ENCODE peak calls at places on chromosome 4, in ten cellular contexts. B is colonic mucosa, C is kidney epithelial cell, A is gastrocnemius medialis, P is endodermal cell, K is body of pancreas, L is uterus, Z is fibroblast of lung, H is lung, S is cardiac muscle cell. I is an unnamed sample. For H3K27me3, the result is how much of the 10 kb centered on the place peaks cover.

GRCh38 chr4:7929530-7929951 is 10.1 kb downstream of the AFAP1 start:
- DNase-seq in Z (no peak), K (peak), S (no peak), H (peak), P (peak), C (no peak), L (no peak), B (peak), A (no peak), I (peak)

GRCh38 chr4:86896596-86896995 is 4.4 kb upstream of the C4orf36 start:
- DNase-seq in P (no peak), H (no peak), S (peak), K (no peak), C (no peak), B (no peak), Z (peak), L (no peak), A (no peak), I (no peak)

GRCh38 chr4:141534985-141535384 is 101.4 kb upstream of the IL15 start:
- DNase-seq in H (no peak), C (no peak), L (no peak), K (no peak), P (no peak), A (no peak), Z (no peak), B (no peak), S (no peak), I (no peak)

GRCh38 chr4:147736458-147736857 is 4.6 kb downstream of the ARHGAP10 start:
- DNase-seq in H (no peak), K (no peak), B (no peak), L (no peak), S (peak), P (no peak), Z (peak), A (no peak), C (peak), I (no peak)

GRCh38 chr4:39730067-39730466 is 32.1 kb downstream of the UBE2K start:
- DNase-seq in C (no peak), K (no peak), H (peak), P (no peak), L (no peak), B (no peak), S (peak), A (no peak), Z (no peak), I (no peak)

GRCh38 chr4:77152421-77152820 is 4.6 kb upstream of the CCNG2 start:
- DNase-seq in H (no peak), P (peak), S (no peak), K (peak), L (no peak), C (no peak), B (no peak), Z (peak), A (no peak), I (no peak)

GRCh38 chr4:158807696-158808095 is 38.9 kb downstream of the FNIP2 start:
- DNase-seq in K (no peak), L (no peak), C (no peak), A (no peak), B (no peak), S (no peak), Z (no peak), P (no peak), H (no peak), I (no peak)

GRCh38 chr4:11505225-11505971 is 76.7 kb upstream of the HS3ST1 start:
- DNase-seq in Z (no peak), H (no peak), A (no peak), P (no peak), K (peak), L (no peak), B (peak), S (peak), C (peak), I (no peak)

GRCh38 chr4:79050521-79050880 is 111.3 kb upstream of the PAQR3 start:
- DNase-seq in L (no peak), A (no peak), P (peak), Z (no peak), K (peak), B (peak), C (no peak), H (no peak), S (no peak), I (no peak)

GRCh38 chr4:168480991-168481588 is 798 bp upstream of the DDX60L start:
- DNase-seq in K (peak), Z (peak), A (no peak), S (peak), C (no peak), B (peak), H (no peak), P (no peak), L (no peak), I (no peak)

GRCh38 chr4:154018659-154019058 is 229.8 kb upstream of the SFRP2 start:
- DNase-seq in L (no peak), Z (no peak), P (peak), A (no peak), K (no peak), C (no peak), H (no peak), S (no peak), B (no peak), I (no peak)

GRCh38 chr4:6561706-6562371 is 13.2 kb upstream of the MAN2B2 start:
- DNase-seq in Z (peak), C (no peak), A (no peak), B (no peak), H (no peak), L (no peak), K (no peak), S (no peak), P (peak), I (no peak)

GRCh38 chr4:170476351-170476750 is 386.6 kb upstream of the AADAT start:
- DNase-seq in A (no peak), S (no peak), L (no peak), C (no peak), P (no peak), H (no peak), Z (no peak), B (no peak), K (no peak), I (no peak)

GRCh38 chr4:127997534-127998388 is 32.6 kb downstream of the ABHD18 start:
- DNase-seq in A (no peak), S (peak), P (no peak), C (no peak), K (peak), H (no peak), Z (peak), B (no peak), L (no peak), I (no peak)

GRCh38 chr4:19983072-19983471 is 268.6 kb upstream of the SLIT2 start:
- DNase-seq in H (no peak), L (no peak), B (no peak), P (no peak), K (no peak), C (no peak), Z (peak), A (no peak), S (peak), I (no peak)

GRCh38 chr4:143616771-143617170 is 83.7 kb downstream of the FREM3 start:
- DNase-seq in K (no peak), H (no peak), A (no peak), C (peak), P (no peak), B (no peak), Z (peak), L (no peak), S (peak), I (no peak)

GRCh38 chr4:170391066-170391754 is 301.5 kb upstream of the AADAT start:
- DNase-seq in A (no peak), L (no peak), C (peak), P (no peak), Z (no peak), H (no peak), K (no peak), S (no peak), B (no peak), I (no peak)

GRCh38 chr4:158094413-158095110 is 78.3 kb downstream of the GASK1B start:
- DNase-seq in K (peak), A (no peak), C (peak), B (no peak), L (peak), S (peak), Z (peak), P (peak), H (no peak), I (no peak)

GRCh38 chr4:2944882-2945526 is 18.2 kb downstream of the NOP14 start:
- DNase-seq in A (no peak), S (no peak), B (no peak), P (peak), K (no peak), H (no peak), Z (no peak), C (no peak), L (no peak), I (no peak)

GRCh38 chr4:88573286-88573994 is 18.8 kb upstream of the HERC3 start:
- DNase-seq in P (no peak), H (no peak), Z (no peak), L (no peak), A (no peak), B (no peak), S (no peak), C (no peak), K (no peak), I (no peak)

GRCh38 chr4:41349021-41349420 is 92.3 kb downstream of the UCHL1 start:
- DNase-seq in C (no peak), H (no peak), S (no peak), K (no peak), B (no peak), P (no peak), Z (peak), A (no peak), L (no peak), I (no peak)

GRCh38 chr4:189117426-189117825 is 823.2 kb upstream of the FRG1 start:
- DNase-seq in B (no peak), C (no peak), Z (no peak), L (no peak), S (no peak), H (no peak), P (peak), A (no peak), K (no peak), I (no peak)

GRCh38 chr4:11700751-11701226 is 272.1 kb upstream of the HS3ST1 start:
- DNase-seq in P (no peak), Z (peak), S (no peak), L (no peak), A (no peak), B (no peak), C (no peak), H (no peak), K (no peak), I (no peak)

GRCh38 chr4:34323549-34324325 is 1920.6 kb downstream of the ARAP2 start:
- DNase-seq in A (no peak), C (no peak), S (peak), H (no peak), B (no peak), L (no peak), P (peak), K (no peak), Z (peak), I (no peak)

GRCh38 chr4:80307183-80307735 is 28.3 kb upstream of the CFAP299 start:
- DNase-seq in C (no peak), H (no peak), K (no peak), B (no peak), L (no peak), P (no peak), Z (no peak), S (peak), A (no peak), I (no peak)
- H3K4me3 ChIP-seq in C (no peak), H (no peak), K (no peak), B (no peak), L (no peak), P (peak), Z (no peak), S (no peak), A (no peak), I (peak)

GRCh38 chr4:5364406-5364805 is 313.1 kb downstream of the STK32B start:
- DNase-seq in L (no peak), S (no peak), A (no peak), K (no peak), C (no peak), H (no peak), B (no peak), Z (no peak), P (no peak), I (no peak)

GRCh38 chr4:5357863-5358262 is 306.6 kb downstream of the STK32B start:
- DNase-seq in L (no peak), K (no peak), S (no peak), B (no peak), P (no peak), A (no peak), Z (no peak), C (no peak), H (no peak), I (no peak)

GRCh38 chr4:5365071-5366008 is 314.1 kb downstream of the STK32B start:
- DNase-seq in C (peak), H (peak), A (no peak), K (peak), P (peak), S (peak), L (no peak), B (peak), Z (no peak), I (no peak)

GRCh38 chr4:5366009-5366386 is 314.7 kb downstream of the STK32B start:
- DNase-seq in A (no peak), Z (no peak), H (no peak), P (no peak), S (no peak), L (no peak), B (no peak), C (no peak), K (no peak), I (no peak)

DNA sequence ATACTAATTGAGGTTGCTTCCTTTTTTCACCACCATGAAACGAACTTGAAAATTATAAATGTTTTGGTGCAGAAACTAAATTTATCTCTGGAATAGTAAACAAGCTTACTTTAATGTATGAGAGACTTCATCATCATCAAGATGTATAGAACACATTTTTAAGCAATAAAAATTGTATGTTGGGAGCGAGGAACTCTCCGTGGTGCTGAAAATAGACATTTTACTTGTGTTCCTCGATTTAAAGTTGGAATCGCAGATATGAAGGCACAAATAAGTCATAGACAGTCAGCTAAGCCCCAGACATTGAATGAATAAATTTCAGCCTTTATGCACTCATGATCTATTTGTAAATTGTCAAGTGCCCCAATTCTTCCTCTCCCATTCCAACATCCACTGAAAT is 310.7 kb downstream of the STK32B start:
- DNase-seq in S (peak), P (no peak), A (no peak), C (no peak), B (no peak), L (no peak), H (no peak), K (no peak), Z (peak), I (no peak)
- TF ChIP-seq CTCF in S (no peak), P (no peak), A (no peak), C (no peak), B (no peak), L (no peak), H (no peak), K (no peak), Z (no peak), I (no peak)

GRCh38 chr4:48491514-48492176 is 1.6 kb downstream of the ZAR1 start:
- DNase-seq in S (no peak), B (no peak), L (no peak), Z (no peak), A (no peak), H (no peak), C (no peak), K (no peak), P (peak), I (no peak)
- H3K27me3 ChIP-seq in S (half or more), B (under half), L (under half), Z (under half), A (under half), H (under half), C (under half), K (under half), P (half or more), I (half or more)

GRCh38 chr4:15294832-15295231 is 133.0 kb upstream of the C1QTNF7 start:
- DNase-seq in C (no peak), B (no peak), P (no peak), L (no peak), K (no peak), S (no peak), H (no peak), A (no peak), Z (no peak), I (no peak)

GRCh38 chr4:15295421-15296162 is 132.2 kb upstream of the C1QTNF7 start:
- DNase-seq in C (no peak), A (no peak), P (no peak), B (no peak), K (no peak), Z (no peak), H (no peak), S (no peak), L (no peak), I (no peak)

GRCh38 chr4:15291133-15291532 is 136.7 kb upstream of the C1QTNF7 start:
- DNase-seq in C (no peak), Z (no peak), H (no peak), P (no peak), B (no peak), A (no peak), S (no peak), K (no peak), L (no peak), I (no peak)

GRCh38 chr4:15294202-15294601 is 133.6 kb upstream of the C1QTNF7 start:
- DNase-seq in C (no peak), A (no peak), H (no peak), Z (no peak), S (no peak), B (no peak), L (no peak), P (no peak), K (no peak), I (no peak)

GRCh38 chr4:15293678-15294077 is 134.2 kb upstream of the C1QTNF7 start:
- DNase-seq in P (no peak), B (no peak), Z (no peak), C (no peak), A (no peak), H (no peak), S (no peak), L (no peak), K (no peak), I (no peak)
- H3K4me3 ChIP-seq in P (no peak), B (no peak), Z (no peak), C (no peak), A (no peak), H (no peak), S (no peak), L (no peak), K (no peak), I (no peak)

DNA sequence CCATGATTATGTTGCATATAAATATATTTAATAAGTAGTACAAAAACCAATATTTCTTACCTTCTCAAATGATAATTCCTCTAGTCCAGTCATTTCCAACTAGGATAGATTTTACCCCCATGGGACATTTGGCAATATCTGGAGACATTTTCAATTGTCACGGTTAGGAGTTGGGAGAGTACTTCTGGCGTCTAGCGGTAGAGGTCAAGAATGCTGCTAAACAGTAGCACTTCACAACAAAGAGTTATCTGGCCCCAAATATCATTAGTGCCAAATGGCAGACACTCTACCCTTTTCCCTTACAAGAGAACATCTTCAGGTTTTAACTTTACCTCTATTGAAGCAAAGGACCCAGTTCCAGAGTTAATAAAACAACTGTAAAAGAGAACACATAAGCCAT is 168.1 kb downstream of the FAT4 start:
- DNase-seq in S (no peak), H (no peak), K (no peak), B (no peak), P (no peak), A (no peak), Z (no peak), L (no peak), C (no peak), I (no peak)
- TF ChIP-seq CTCF in S (no peak), H (no peak), K (no peak), B (no peak), P (no peak), A (no peak), Z (no peak), L (no peak), C (no peak), I (no peak)

DNA sequence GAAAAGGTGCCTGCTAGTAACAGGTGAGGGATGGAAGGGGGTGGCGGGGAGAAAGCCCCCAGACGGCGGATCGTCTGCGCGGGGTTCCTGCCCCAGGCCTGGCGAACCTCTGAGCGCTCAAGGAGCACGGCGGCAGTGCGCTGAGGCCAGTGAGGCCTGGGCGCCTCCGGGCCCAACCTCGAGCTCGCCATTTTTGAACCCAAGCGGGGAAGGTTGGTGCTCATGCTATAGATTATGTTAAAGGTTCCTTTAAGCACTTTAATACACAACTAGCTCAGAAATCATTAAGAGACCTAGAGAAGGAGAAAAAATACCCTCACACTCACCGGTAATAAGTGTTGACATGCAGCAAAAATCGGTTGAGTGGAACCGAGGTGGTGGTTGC is 7.9 kb downstream of the PITX2 start:
- DNase-seq in Z (no peak), K (no peak), H (no peak), S (no peak), A (no peak), P (peak), L (no peak), C (no peak), B (no peak), I (no peak)
- H3K27me3 ChIP-seq in Z (half or more), K (half or more), H (under half), S (half or more), A (under half), P (under half), L (under half), C (half or more), B (half or more), I (under half)

GRCh38 chr4:56212774-56213173 is 174.5 kb downstream of the AASDH start:
- DNase-seq in H (no peak), B (no peak), S (no peak), K (no peak), A (no peak), Z (no peak), L (no peak), C (no peak), P (no peak), I (no peak)
- H3K4me3 ChIP-seq in H (no peak), B (no peak), S (no peak), K (no peak), A (no peak), Z (no peak), L (no peak), C (no peak), P (no peak), I (no peak)